ENCODE peak calls at places on chromosomes 6 and 20, in seven cellular contexts. E is dorsolateral prefrontal cortex; Q is left cardiac atrium; P is CD4-positive, CD25-positive, alpha-beta regulatory T cell; M is hippocampal formation; K is NCI-H460; F is caudate nucleus. T is an unnamed sample.

GRCh38 chr6:138979365-138979764 is 8.7 kb downstream of the REPS1 start:
- DNase-seq in Q (no peak), P (no peak), K (no peak), E (no peak), F (no peak), M (no peak), T (no peak)

GRCh38 chr6:71822626-71823025 is 63.7 kb upstream of the RIMS1 start:
- DNase-seq in M (no peak), E (no peak), F (no peak), P (no peak), Q (no peak), K (no peak), T (no peak)

GRCh38 chr6:113857565-113858066 is 471 bp downstream of the MARCKS start:
- DNase-seq in Q (peak; percentile 31), F (no peak), M (peak; percentile 59), K (no peak), P (no peak), E (no peak), T (no peak)

GRCh38 chr6:111996159-111996558 is 57.7 kb upstream of the CCN6 start:
- DNase-seq in E (no peak), M (no peak), F (no peak), K (no peak), P (no peak), Q (no peak), T (peak; percentile 51)

GRCh38 chr6:105769987-105770386 is 316.1 kb upstream of the PRDM1 start:
- DNase-seq in K (no peak), E (no peak), P (no peak), M (no peak), Q (no peak), F (no peak), T (no peak)

GRCh38 chr6:25401711-25402110 is 122.5 kb downstream of the CARMIL1 start:
- DNase-seq in M (no peak), F (no peak), P (no peak), K (no peak), E (no peak), Q (no peak), T (no peak)

GRCh38 chr20:22502731-22503191 is 81.6 kb downstream of the FOXA2 start:
- DNase-seq in Q (no peak), F (no peak), K (no peak), P (no peak), E (no peak), M (no peak), T (no peak)

GRCh38 chr6:89564752-89565427 is 73.7 kb downstream of the LYRM2 start:
- DNase-seq in F (no peak), K (no peak), M (no peak), Q (no peak), P (no peak), E (no peak), T (no peak)

GRCh38 chr6:44627091-44627878 is 239.8 kb downstream of the CDC5L start:
- DNase-seq in F (no peak), P (no peak), M (peak; percentile 39), Q (peak; percentile 35), E (no peak), K (no peak), T (no peak)

T was measured in naive thymus-derived CD4-positive, alpha-beta T cell.